ENCODE peak calls at places on chromosomes 2 and 18, in six cellular contexts. G is HFF-Myc, C is retinal pigment epithelial cell, X is tibial artery, Z is foreskin fibroblast, A is NB4. D is an unnamed sample.

GRCh38 chr2:187942876-187943275 is 348.8 kb upstream of the GULP1 start:
- DNase-seq in G (no peak), C (no peak), X (peak), Z (peak), A (no peak), D (no peak)

GRCh38 chr18:55790296-55790695 is 202.3 kb upstream of the TCF4 start:
- DNase-seq in G (no peak), C (peak), X (no peak), Z (peak), A (no peak), D (no peak)

GRCh38 chr2:152336103-152336853 is 1.3 kb downstream of the FMNL2 start:
- DNase-seq in G (no peak), C (no peak), X (peak), Z (peak), A (peak), D (peak)

GRCh38 chr2:138711812-138712211 is 68.4 kb downstream of the NXPH2 start:
- DNase-seq in G (no peak), C (no peak), X (no peak), Z (no peak), A (no peak), D (no peak)

GRCh38 chr2:35035883-35036282 is 1319.7 kb upstream of the CRIM1 start:
- DNase-seq in G (no peak), C (peak), X (no peak), Z (no peak), A (peak), D (no peak)

GRCh38 chr2:232984451-232985207 is 28.4 kb downstream of the NGEF start:
- DNase-seq in G (no peak), C (no peak), X (no peak), Z (no peak), A (no peak), D (no peak)

GRCh38 chr2:62736899-62737559 is 31.5 kb downstream of the EHBP1 start:
- DNase-seq in G (no peak), C (no peak), X (no peak), Z (no peak), A (no peak), D (no peak)

GRCh38 chr2:128622916-128623620 is 304.4 kb upstream of the HS6ST1 start:
- DNase-seq in G (no peak), C (no peak), X (no peak), Z (peak), A (no peak), D (no peak)

GRCh38 chr2:190947139-190947538 is 66.5 kb downstream of the GLS start:
- DNase-seq in G (no peak), C (peak), X (no peak), Z (no peak), A (no peak), D (no peak)

GRCh38 chr2:199851499-199851816 is 466 bp upstream of the FTCDNL1 start:
- DNase-seq in G (no peak), C (no peak), X (no peak), Z (no peak), A (no peak), D (no peak)

GRCh38 chr2:199848323-199848722 is 2.7 kb downstream of the FTCDNL1 start:
- DNase-seq in G (no peak), C (no peak), X (no peak), Z (no peak), A (no peak), D (no peak)

GRCh38 chr2:199850250-199850717 is 708 bp downstream of the FTCDNL1 start:
- DNase-seq in G (no peak), C (no peak), X (no peak), Z (peak), A (no peak), D (no peak)

GRCh38 chr2:199851886-199852285 is 894 bp upstream of the FTCDNL1 start:
- DNase-seq in G (no peak), C (peak), X (no peak), Z (no peak), A (no peak), D (no peak)

DNA sequence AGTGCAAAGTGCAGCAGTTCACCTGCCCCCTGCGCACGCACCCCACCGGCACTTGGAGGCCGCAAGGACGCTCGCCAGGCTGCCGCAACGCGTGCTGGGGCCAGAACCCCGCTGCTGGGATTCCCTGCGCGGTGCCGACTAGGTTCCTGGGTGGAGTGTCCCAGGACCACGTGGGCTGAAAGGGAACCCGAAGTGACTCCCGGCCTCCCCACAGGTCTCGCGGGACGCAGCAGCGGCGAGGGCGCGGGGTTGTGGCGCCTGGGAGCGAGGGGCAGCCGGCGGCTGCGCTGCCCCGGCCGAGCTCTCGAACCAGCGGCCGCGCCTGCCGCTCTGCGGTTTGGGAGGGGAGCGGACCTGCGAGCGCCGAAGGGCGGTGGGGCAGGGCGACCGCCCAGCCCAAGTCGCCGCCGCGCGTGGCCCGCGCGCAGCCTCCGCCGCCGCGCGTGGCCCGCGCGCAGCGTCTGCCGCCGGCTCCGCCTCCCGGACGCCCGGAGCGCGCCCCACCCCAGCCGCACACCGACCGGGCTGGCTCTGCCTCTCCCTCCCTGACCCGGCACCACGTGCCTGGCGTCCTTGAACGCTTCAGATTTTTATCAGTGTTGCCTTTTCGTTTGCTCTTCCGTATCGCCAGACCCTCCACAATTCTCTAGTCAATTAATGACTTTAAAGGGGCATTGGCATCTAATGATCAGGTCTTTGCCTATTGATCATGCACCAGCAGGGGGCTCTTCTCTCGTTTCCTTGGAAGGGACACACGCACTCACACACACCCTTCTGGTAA is at the start of gene FTCDNL1:
- DNase-seq in G (no peak), C (no peak), X (peak), Z (peak), A (peak), D (peak)
- H3K4me3 ChIP-seq in G (peak), C (peak), X (peak), Z (peak), A (peak), D (peak)

GRCh38 chr18:24530630-24531111 is 70.2 kb downstream of the HRH4 start:
- DNase-seq in G (peak), C (peak), X (no peak), Z (peak), A (peak), D (no peak)
- H3K4me3 ChIP-seq in G (no peak), C (peak), X (no peak), Z (no peak), A (no peak), D (no peak)

GRCh38 chr2:238236571-238236970 is 3.3 kb downstream of the HES6 start:
- DNase-seq in G (no peak), C (no peak), X (no peak), Z (no peak), A (peak), D (no peak)

GRCh38 chr2:238235856-238236255 is 4.0 kb downstream of the HES6 start:
- DNase-seq in G (no peak), C (no peak), X (no peak), Z (no peak), A (no peak), D (no peak)

GRCh38 chr2:238238311-238238765 is 1.5 kb downstream of the HES6 start:
- DNase-seq in G (no peak), C (no peak), X (no peak), Z (no peak), A (peak), D (no peak)

GRCh38 chr2:238238766-238239551 is 879 bp downstream of the HES6 start:
- DNase-seq in G (no peak), C (no peak), X (no peak), Z (peak), A (peak), D (no peak)

DNA sequence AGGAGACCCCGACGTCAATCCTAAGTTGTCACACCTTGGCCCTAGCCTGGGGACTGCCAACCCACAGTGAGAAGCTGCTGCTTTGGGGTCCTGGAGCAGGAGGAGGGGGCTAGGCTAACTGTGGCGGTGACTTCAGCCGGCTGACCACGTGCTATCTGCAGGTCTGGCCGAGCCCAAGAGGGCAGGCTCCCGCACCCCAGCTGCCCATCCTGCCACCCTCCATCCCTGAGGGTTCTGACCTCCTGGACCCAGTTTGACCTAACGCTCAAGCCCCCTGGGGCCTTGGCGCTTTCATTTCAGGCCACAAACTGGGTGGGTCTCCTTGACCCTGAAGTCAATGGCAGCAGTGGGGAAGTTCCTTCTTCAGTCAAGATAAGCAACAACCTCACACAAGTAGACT is 2.4 kb downstream of the HES6 start:
- DNase-seq in G (no peak), C (no peak), X (no peak), Z (no peak), A (peak), D (no peak)
- H3K4me3 ChIP-seq in G (no peak), C (no peak), X (no peak), Z (no peak), A (peak), D (no peak)

DNA sequence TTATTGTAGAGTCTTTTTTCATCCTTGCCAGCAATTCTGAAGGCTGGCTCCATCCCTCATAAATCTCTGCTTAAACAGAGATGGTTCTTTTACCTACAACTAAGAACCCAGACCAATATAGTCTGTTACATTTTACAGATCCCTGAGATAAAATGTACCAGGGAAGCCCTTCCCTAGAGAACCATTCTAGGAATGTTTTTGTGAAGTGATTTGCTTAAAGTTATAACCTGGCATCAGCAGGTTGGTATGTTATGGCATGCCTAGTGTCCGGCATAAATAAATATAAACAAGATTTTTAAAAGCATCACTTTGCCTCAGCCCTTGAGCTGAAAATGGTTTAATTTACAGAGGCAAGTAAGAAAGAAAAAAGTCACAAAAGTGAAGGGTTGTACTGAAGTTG is 18.5 kb upstream of the NPAS2 start:
- DNase-seq in G (no peak), C (no peak), X (no peak), Z (no peak), A (no peak), D (no peak)
- H3K4me3 ChIP-seq in G (no peak), C (no peak), X (no peak), Z (no peak), A (no peak), D (no peak)

GRCh38 chr2:45826889-45827635 is 175.6 kb downstream of the PRKCE start:
- DNase-seq in G (peak), C (no peak), X (no peak), Z (peak), A (no peak), D (no peak)
- H3K4me3 ChIP-seq in G (no peak), C (no peak), X (no peak), Z (peak), A (no peak), D (no peak)

GRCh38 chr2:201452856-201453643 is 1.5 kb downstream of the STRADB start:
- DNase-seq in G (no peak), C (no peak), X (no peak), Z (no peak), A (no peak), D (no peak)
- H3K4me3 ChIP-seq in G (peak), C (peak), X (peak), Z (peak), A (no peak), D (no peak)

GRCh38 chr2:180004731-180005130 is 2.4 kb downstream of the CWC22 start:
- DNase-seq in G (no peak), C (no peak), X (no peak), Z (no peak), A (no peak), D (no peak)
- H3K4me3 ChIP-seq in G (no peak), C (no peak), X (no peak), Z (no peak), A (no peak), D (no peak)

DNA sequence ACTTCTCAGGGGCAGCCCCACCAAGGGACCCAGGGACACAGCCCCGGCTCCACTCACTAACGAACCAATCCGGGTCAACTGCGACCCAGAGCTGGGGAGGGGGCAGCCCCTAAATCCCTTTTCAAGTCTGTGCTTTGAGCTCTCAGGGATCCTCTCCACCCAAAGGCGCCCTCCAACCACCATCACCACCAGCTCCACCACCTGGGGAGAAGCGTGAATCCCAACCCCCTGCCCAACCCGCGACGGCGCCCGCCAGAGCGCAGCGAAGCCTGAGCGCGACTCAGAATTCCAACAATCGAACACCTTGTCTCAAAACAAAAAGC is 513 bp downstream of the DSC3 start:
- DNase-seq in G (no peak), C (no peak), X (no peak), Z (no peak), A (no peak), D (no peak)
- H3K4me3 ChIP-seq in G (no peak), C (peak), X (peak), Z (no peak), A (no peak), D (no peak)

D was measured in GM06990.